ENCODE peak calls at places on chromosomes 11 and 22, in four cellular contexts. V is NCI-H526 treated with DMSO at 0.1 percent for 48 hours, P is M059J, U is GM12865. E is an unnamed sample.

GRCh38 chr11:114154271-114155047 is 94.9 kb downstream of the ZBTB16 start:
- DNase-seq in V (no peak), P (no peak), U (no peak), E (no peak)

GRCh38 chr11:102111787-102112653 is 1.8 kb downstream of the YAP1 start:
- DNase-seq in V (no peak), P (peak), U (peak), E (no peak)

GRCh38 chr11:61815790-61816735 is 740 bp downstream of the FADS1 start:
- DNase-seq in V (peak), P (peak), U (peak), E (peak)

GRCh38 chr22:37735054-37735453 is 38.2 kb downstream of the TRIOBP start:
- DNase-seq in V (no peak), P (peak), U (no peak), E (no peak)

GRCh38 chr22:36913431-36914382 is at the start of gene CSF2RB:
- DNase-seq in V (no peak), P (no peak), U (peak), E (peak)

GRCh38 chr22:50236731-50237409 is 8.0 kb downstream of the TUBGCP6 start:
- DNase-seq in V (no peak), P (no peak), U (peak), E (peak)

GRCh38 chr11:2769409-2769778 is 69.6 kb upstream of the KCNQ1OT1 start:
- DNase-seq in V (no peak), P (no peak), U (no peak), E (no peak)

GRCh38 chr11:110261195-110262140 is 34.9 kb downstream of the RDX start:
- DNase-seq in V (no peak), P (no peak), U (no peak), E (no peak)

GRCh38 chr11:77269484-77270123 is 31.9 kb downstream of the GDPD4 start:
- DNase-seq in V (no peak), P (no peak), U (no peak), E (no peak)

GRCh38 chr11:67055812-67056211 is 835 bp upstream of the RHOD start:
- DNase-seq in V (peak), P (no peak), U (no peak), E (no peak)

GRCh38 chr11:46120361-46120710 is 918 bp downstream of the PHF21A start:
- DNase-seq in V (no peak), P (no peak), U (no peak), E (no peak)

GRCh38 chr22:22593250-22593649 is 34.2 kb upstream of the PRAME start:
- DNase-seq in V (no peak), P (no peak), U (no peak), E (no peak)

GRCh38 chr11:5138256-5138655 is at the start of gene OR52A5:
- DNase-seq in V (no peak), P (no peak), U (no peak), E (no peak)

GRCh38 chr22:19798320-19798665 is 37.7 kb downstream of the TBX1 start:
- DNase-seq in V (no peak), P (no peak), U (no peak), E (no peak)

GRCh38 chr11:123822591-123822990 is 16.4 kb upstream of the OR6M1 start:
- DNase-seq in V (no peak), P (peak), U (no peak), E (no peak)

GRCh38 chr22:20776624-20777405 is 2.9 kb downstream of the SERPIND1 start:
- DNase-seq in V (no peak), P (no peak), U (no peak), E (no peak)